ENCODE peak calls at places on chromosomes 1 and 21, in seven cellular contexts. C is upper lobe of right lung, L is colonic mucosa, Z is mammary epithelial cell, H is BE2C, P is heart left ventricle, V is A549. I is an unnamed sample.

GRCh38 chr1:45490121-45490622 is 791 bp downstream of the TESK2 start:
- DNase-seq in Z (peak; percentile 35), L (peak; percentile 25), C (no peak), V (no peak), H (no peak), P (no peak), I (peak; percentile 27)

GRCh38 chr1:186806477-186806876 is 22.3 kb upstream of the PLA2G4A start:
- DNase-seq in L (no peak), Z (peak; percentile 27), P (no peak), H (peak; percentile 20), V (peak; percentile 23), C (no peak), I (peak; percentile 75)

GRCh38 chr21:43767980-43768867 is 7.9 kb downstream of the CSTB start:
- DNase-seq in C (peak; percentile 91), L (peak; percentile 76), P (no peak), H (no peak), Z (peak; percentile 87), V (peak; percentile 38), I (peak; percentile 81)

GRCh38 chr1:22845536-22845935 is 127.1 kb downstream of the LACTBL1 start:
- DNase-seq in P (no peak), V (no peak), L (no peak), H (no peak), Z (no peak), C (no peak), I (no peak)

GRCh38 chr1:100565533-100565932 is 27.6 kb downstream of the GPR88 start:
- DNase-seq in P (no peak), V (no peak), L (no peak), C (no peak), Z (no peak), H (no peak), I (no peak)

GRCh38 chr1:64844175-64844574 is 99.3 kb downstream of the RAVER2 start:
- DNase-seq in C (no peak), V (no peak), Z (no peak), L (no peak), H (no peak), P (no peak), I (no peak)

GRCh38 chr1:214566158-214567104 is 15.0 kb upstream of the PTPN14 start:
- DNase-seq in C (no peak), L (no peak), V (peak; percentile 54), P (no peak), Z (peak; percentile 82), H (no peak), I (peak; percentile 66)

GRCh38 chr1:37486680-37487618 is 12.6 kb downstream of the ZC3H12A start:
- DNase-seq in V (peak; percentile 69), Z (peak; percentile 57), L (peak; percentile 87), P (peak; percentile 68), H (peak; percentile 67), C (peak; percentile 90), I (peak; percentile 81)

GRCh38 chr1:205991237-205991636 is 12.0 kb downstream of the RAB7B start:
- DNase-seq in V (no peak), P (no peak), Z (peak; percentile 48), C (no peak), L (no peak), H (no peak), I (peak; percentile 36)

GRCh38 chr1:224563666-224564065 is 52.5 kb upstream of the CNIH3 start:
- DNase-seq in H (no peak), C (no peak), L (no peak), P (no peak), Z (no peak), V (no peak), I (no peak)

GRCh38 chr1:107525961-107526360 is 385.1 kb downstream of the NTNG1 start:
- DNase-seq in V (no peak), C (no peak), Z (no peak), L (no peak), P (no peak), H (no peak), I (no peak)

GRCh38 chr1:62333431-62333830 is 14.2 kb upstream of the KANK4 start:
- DNase-seq in L (no peak), Z (peak; percentile 54), C (no peak), V (no peak), H (no peak), P (no peak), I (no peak)

GRCh38 chr1:62337535-62337784 is 18.2 kb upstream of the KANK4 start:
- DNase-seq in P (no peak), Z (no peak), C (no peak), V (no peak), H (no peak), L (no peak), I (no peak)

GRCh38 chr1:62335656-62336055 is 16.4 kb upstream of the KANK4 start:
- DNase-seq in H (no peak), Z (no peak), V (no peak), P (no peak), C (no peak), L (no peak), I (no peak)

GRCh38 chr1:62336638-62337534 is 17.7 kb upstream of the KANK4 start:
- DNase-seq in H (no peak), Z (peak; percentile 35), V (no peak), L (no peak), C (no peak), P (peak; percentile 54), I (no peak)

DNA sequence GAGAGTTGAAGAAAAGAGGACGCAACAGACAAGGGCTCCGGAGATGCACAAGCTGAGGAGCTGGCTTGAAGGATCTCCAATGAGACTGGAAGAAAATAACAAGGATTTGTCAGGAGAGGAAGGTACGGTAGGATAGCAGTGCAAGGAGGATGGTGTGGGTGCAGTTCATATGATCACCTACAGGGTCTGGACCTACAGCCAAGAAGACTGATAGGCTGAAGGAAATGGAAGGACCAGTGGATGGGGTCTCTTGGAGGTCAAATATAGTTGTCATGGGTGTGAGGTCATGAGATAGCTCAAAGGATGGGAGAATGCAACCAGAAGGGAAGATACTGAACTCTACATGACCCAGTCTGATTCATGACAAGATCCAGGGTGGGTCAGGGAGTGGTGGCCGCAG is 15.2 kb upstream of the KANK4 start:
- DNase-seq in L (no peak), C (no peak), Z (no peak), P (no peak), V (no peak), H (no peak), I (no peak)
- TF ChIP-seq CTCF in L (no peak), C (no peak), Z (peak; percentile 19), P (peak; percentile 12), V (no peak), H (peak; percentile 16), I (no peak)

GRCh38 chr1:153961421-153961820 is 1.9 kb downstream of the SLC39A1 start:
- DNase-seq in L (no peak), Z (no peak), V (no peak), P (no peak), C (no peak), H (no peak), I (no peak)
- H3K4me3 ChIP-seq in L (no peak overlapping the region), Z (no peak overlapping the region), V (no peak overlapping the region), P (peak overlapping the region; percentile 88), C (peak overlapping the region; percentile 72), H (peak overlapping the region; percentile 97), I (peak overlapping the region; percentile 87)

DNA sequence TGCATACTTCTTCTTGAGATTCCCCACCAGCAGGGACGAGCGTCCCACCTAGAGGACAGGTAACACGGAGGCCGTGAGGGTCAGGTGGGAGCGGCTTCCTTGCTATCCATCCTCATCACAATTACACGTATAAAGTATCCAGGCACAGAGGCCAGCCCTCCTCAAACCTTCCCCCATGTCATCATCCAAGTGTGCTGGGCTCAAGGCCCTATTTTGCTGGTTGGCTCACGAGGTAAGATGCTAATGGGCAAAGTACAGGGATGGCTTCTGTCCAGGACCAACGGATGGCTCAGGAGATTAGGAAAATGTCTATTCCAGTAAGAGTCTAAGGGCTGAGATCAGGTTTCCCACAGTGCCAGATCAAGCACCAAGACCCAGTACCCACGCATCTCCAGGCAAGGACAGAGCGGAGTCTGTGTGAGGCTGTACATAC is 11.5 kb upstream of the A3GALT2 start:
- DNase-seq in P (no peak), V (no peak), C (no peak), L (no peak), H (no peak), Z (no peak), I (peak; percentile 52)
- TF ChIP-seq CTCF in P (no peak), V (no peak), C (no peak), L (no peak), H (no peak), Z (no peak), I (no peak)

DNA sequence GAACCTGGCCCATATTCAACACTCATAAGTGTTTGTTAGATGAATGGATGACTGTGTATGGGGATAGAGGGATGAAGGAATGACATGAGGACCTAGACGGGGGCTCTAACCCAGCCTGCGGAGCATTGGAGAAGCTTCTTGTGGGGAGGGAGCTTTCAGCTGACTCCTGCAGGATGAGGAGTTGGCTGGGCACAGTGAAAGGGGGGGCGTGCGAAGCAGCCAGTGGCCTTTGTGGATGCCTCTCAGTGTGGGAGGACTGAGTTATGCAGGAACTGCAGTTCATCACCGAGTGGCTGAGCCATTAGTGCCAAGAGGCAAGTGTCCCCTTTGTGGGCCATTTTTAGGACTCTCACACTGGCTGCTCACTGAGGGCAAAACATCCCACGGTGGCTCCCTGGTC is 1.2 kb upstream of the EXTL1 start:
- DNase-seq in L (no peak), V (no peak), Z (peak; percentile 27), C (no peak), P (peak; percentile 71), H (no peak), I (peak; percentile 46)
- H3K4me3 ChIP-seq in L (no peak overlapping the region), V (no peak overlapping the region), Z (no peak overlapping the region), C (no peak overlapping the region), P (no peak overlapping the region), H (no peak overlapping the region), I (no peak overlapping the region)

GRCh38 chr1:88228153-88228552 is 455.9 kb upstream of the PKN2 start:
- DNase-seq in Z (no peak), L (no peak), P (no peak), H (no peak), V (no peak), C (no peak), I (no peak)
- TF ChIP-seq CTCF in Z (peak; percentile 9), L (no peak), P (no peak), H (peak; percentile 34), V (no peak), C (no peak), I (no peak)

GRCh38 chr1:198496216-198497143 is 44.0 kb downstream of the ATP6V1G3 start:
- DNase-seq in Z (peak; percentile 63), P (no peak), H (no peak), C (no peak), V (no peak), L (no peak), I (peak; percentile 47)
- H3K4me3 ChIP-seq in Z (no peak overlapping the region), P (no peak overlapping the region), H (no peak overlapping the region), C (no peak overlapping the region), V (no peak overlapping the region), L (no peak overlapping the region), I (no peak overlapping the region)

DNA sequence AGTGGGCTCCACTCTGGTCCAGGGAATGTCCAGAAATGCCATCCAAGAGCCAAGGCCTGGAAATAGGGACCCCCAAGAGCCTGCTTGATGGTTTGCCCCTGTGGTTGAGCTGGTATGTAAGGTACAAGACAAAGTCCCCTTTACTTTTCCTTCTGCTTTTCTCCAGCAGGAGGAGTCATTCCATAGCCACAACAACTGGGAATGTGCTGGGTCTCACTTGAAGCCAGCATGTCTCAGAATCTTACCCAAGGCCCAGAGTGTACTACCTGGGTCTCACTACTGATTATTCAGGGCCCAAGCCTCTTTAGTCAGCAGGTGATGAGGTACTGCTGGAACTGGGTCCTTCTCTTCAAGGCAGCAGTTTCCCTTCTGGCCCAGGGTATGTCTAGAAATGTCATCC is 62.1 kb upstream of the CD55 start:
- DNase-seq in L (no peak), C (no peak), V (no peak), Z (peak; percentile 29), P (no peak), H (no peak), I (peak; percentile 64)
- TF ChIP-seq CTCF in L (peak; percentile 54), C (peak; percentile 47), V (no peak), Z (peak; percentile 53), P (no peak), H (peak; percentile 40), I (peak; percentile 70)